ENCODE peak calls at places on chromosomes 11 and 22, in five cellular contexts. One of them, this sample, is unnamed.

GRCh38 chr22:31874821-31875220 is 69.5 kb upstream of the YWHAH start:
- DNase-seq in upper lobe of right lung: no peak
- DNase-seq in AG08396: no peak
- DNase-seq in stimulated activated CD8-positive, alpha-beta memory T cell treated with anti-CD3 and anti-CD28 coated beads, Interleukin-2, amount 100 ng/mL, for 48 hours: no peak
- DNase-seq in stimulated activated CD4-positive, alpha-beta T cell treated with anti-CD3 and anti-CD28 coated beads, Interleukin-4, amount 100 ng/mL, for 48 hours: no peak
- DNase-seq in this sample: no peak

GRCh38 chr11:114348200-114349191 is 51.8 kb downstream of the C11orf71 start:
- DNase-seq in stimulated activated CD8-positive, alpha-beta memory T cell treated with anti-CD3 and anti-CD28 coated beads, Interleukin-2, amount 100 ng/mL, for 48 hours: no peak
- DNase-seq in stimulated activated CD4-positive, alpha-beta T cell treated with anti-CD3 and anti-CD28 coated beads, Interleukin-4, amount 100 ng/mL, for 48 hours: peak
- DNase-seq in upper lobe of right lung: no peak
- DNase-seq in AG08396: peak
- DNase-seq in this sample: no peak

GRCh38 chr22:38429460-38430128 is 25.4 kb downstream of the KCNJ4 start:
- DNase-seq in upper lobe of right lung: no peak
- DNase-seq in stimulated activated CD8-positive, alpha-beta memory T cell treated with anti-CD3 and anti-CD28 coated beads, Interleukin-2, amount 100 ng/mL, for 48 hours: no peak
- DNase-seq in stimulated activated CD4-positive, alpha-beta T cell treated with anti-CD3 and anti-CD28 coated beads, Interleukin-4, amount 100 ng/mL, for 48 hours: no peak
- DNase-seq in AG08396: no peak
- DNase-seq in this sample: no peak

GRCh38 chr11:69000831-69001245 is 12.2 kb downstream of the MRGPRF start:
- DNase-seq in upper lobe of right lung: no peak
- DNase-seq in stimulated activated CD4-positive, alpha-beta T cell treated with anti-CD3 and anti-CD28 coated beads, Interleukin-4, amount 100 ng/mL, for 48 hours: no peak
- DNase-seq in AG08396: peak
- DNase-seq in stimulated activated CD8-positive, alpha-beta memory T cell treated with anti-CD3 and anti-CD28 coated beads, Interleukin-2, amount 100 ng/mL, for 48 hours: no peak
- DNase-seq in this sample: no peak

GRCh38 chr11:77345621-77346020 is 44.1 kb upstream of the GDPD4 start:
- DNase-seq in upper lobe of right lung: no peak
- DNase-seq in stimulated activated CD4-positive, alpha-beta T cell treated with anti-CD3 and anti-CD28 coated beads, Interleukin-4, amount 100 ng/mL, for 48 hours: no peak
- DNase-seq in AG08396: peak
- DNase-seq in stimulated activated CD8-positive, alpha-beta memory T cell treated with anti-CD3 and anti-CD28 coated beads, Interleukin-2, amount 100 ng/mL, for 48 hours: no peak
- DNase-seq in this sample: no peak

GRCh38 chr11:76166314-76166713 is 40.0 kb downstream of the WNT11 start:
- DNase-seq in stimulated activated CD8-positive, alpha-beta memory T cell treated with anti-CD3 and anti-CD28 coated beads, Interleukin-2, amount 100 ng/mL, for 48 hours: peak
- DNase-seq in AG08396: no peak
- DNase-seq in upper lobe of right lung: no peak
- DNase-seq in stimulated activated CD4-positive, alpha-beta T cell treated with anti-CD3 and anti-CD28 coated beads, Interleukin-4, amount 100 ng/mL, for 48 hours: peak
- DNase-seq in this sample: no peak

GRCh38 chr11:72061739-72062396 is 18.5 kb downstream of the NUMA1 start:
- DNase-seq in stimulated activated CD8-positive, alpha-beta memory T cell treated with anti-CD3 and anti-CD28 coated beads, Interleukin-2, amount 100 ng/mL, for 48 hours: no peak
- DNase-seq in stimulated activated CD4-positive, alpha-beta T cell treated with anti-CD3 and anti-CD28 coated beads, Interleukin-4, amount 100 ng/mL, for 48 hours: no peak
- DNase-seq in AG08396: no peak
- DNase-seq in upper lobe of right lung: no peak
- DNase-seq in this sample: no peak

GRCh38 chr22:43110444-43110926 is at the start of gene BIK:
- DNase-seq in stimulated activated CD8-positive, alpha-beta memory T cell treated with anti-CD3 and anti-CD28 coated beads, Interleukin-2, amount 100 ng/mL, for 48 hours: no peak
- DNase-seq in AG08396: peak
- DNase-seq in upper lobe of right lung: peak
- DNase-seq in stimulated activated CD4-positive, alpha-beta T cell treated with anti-CD3 and anti-CD28 coated beads, Interleukin-4, amount 100 ng/mL, for 48 hours: no peak
- DNase-seq in this sample: peak

GRCh38 chr11:1728281-1728680 is 22.1 kb downstream of the IFITM10 start:
- DNase-seq in AG08396: no peak
- DNase-seq in stimulated activated CD4-positive, alpha-beta T cell treated with anti-CD3 and anti-CD28 coated beads, Interleukin-4, amount 100 ng/mL, for 48 hours: no peak
- DNase-seq in stimulated activated CD8-positive, alpha-beta memory T cell treated with anti-CD3 and anti-CD28 coated beads, Interleukin-2, amount 100 ng/mL, for 48 hours: no peak
- DNase-seq in upper lobe of right lung: no peak
- DNase-seq in this sample: no peak

GRCh38 chr11:124233376-124233775 is 7.5 kb upstream of the OR8G1 start:
- DNase-seq in stimulated activated CD4-positive, alpha-beta T cell treated with anti-CD3 and anti-CD28 coated beads, Interleukin-4, amount 100 ng/mL, for 48 hours: no peak
- DNase-seq in stimulated activated CD8-positive, alpha-beta memory T cell treated with anti-CD3 and anti-CD28 coated beads, Interleukin-2, amount 100 ng/mL, for 48 hours: no peak
- DNase-seq in upper lobe of right lung: no peak
- DNase-seq in AG08396: no peak
- DNase-seq in this sample: no peak

GRCh38 chr11:9688716-9689511 is 25.0 kb downstream of the SWAP70 start:
- DNase-seq in stimulated activated CD8-positive, alpha-beta memory T cell treated with anti-CD3 and anti-CD28 coated beads, Interleukin-2, amount 100 ng/mL, for 48 hours: no peak
- DNase-seq in upper lobe of right lung: no peak
- DNase-seq in stimulated activated CD4-positive, alpha-beta T cell treated with anti-CD3 and anti-CD28 coated beads, Interleukin-4, amount 100 ng/mL, for 48 hours: no peak
- DNase-seq in AG08396: peak
- DNase-seq in this sample: no peak

GRCh38 chr22:35205141-35205775 is 52.0 kb upstream of the HMGXB4 start:
- DNase-seq in AG08396: no peak
- DNase-seq in stimulated activated CD4-positive, alpha-beta T cell treated with anti-CD3 and anti-CD28 coated beads, Interleukin-4, amount 100 ng/mL, for 48 hours: no peak
- DNase-seq in stimulated activated CD8-positive, alpha-beta memory T cell treated with anti-CD3 and anti-CD28 coated beads, Interleukin-2, amount 100 ng/mL, for 48 hours: no peak
- DNase-seq in upper lobe of right lung: no peak
- DNase-seq in this sample: no peak

GRCh38 chr11:29135504-29135903 is 881.3 kb downstream of the KCNA4 start:
- DNase-seq in upper lobe of right lung: no peak
- DNase-seq in stimulated activated CD8-positive, alpha-beta memory T cell treated with anti-CD3 and anti-CD28 coated beads, Interleukin-2, amount 100 ng/mL, for 48 hours: no peak
- DNase-seq in AG08396: peak
- DNase-seq in stimulated activated CD4-positive, alpha-beta T cell treated with anti-CD3 and anti-CD28 coated beads, Interleukin-4, amount 100 ng/mL, for 48 hours: no peak
- DNase-seq in this sample: no peak

GRCh38 chr11:877565-877964 is 33.0 kb downstream of the CHID1 start:
- DNase-seq in AG08396: no peak
- DNase-seq in upper lobe of right lung: no peak
- DNase-seq in stimulated activated CD4-positive, alpha-beta T cell treated with anti-CD3 and anti-CD28 coated beads, Interleukin-4, amount 100 ng/mL, for 48 hours: peak
- DNase-seq in stimulated activated CD8-positive, alpha-beta memory T cell treated with anti-CD3 and anti-CD28 coated beads, Interleukin-2, amount 100 ng/mL, for 48 hours: peak
- DNase-seq in this sample: no peak

GRCh38 chr22:28246392-28246791 is 327.3 kb upstream of the PITPNB start:
- DNase-seq in stimulated activated CD4-positive, alpha-beta T cell treated with anti-CD3 and anti-CD28 coated beads, Interleukin-4, amount 100 ng/mL, for 48 hours: no peak
- DNase-seq in AG08396: peak
- DNase-seq in stimulated activated CD8-positive, alpha-beta memory T cell treated with anti-CD3 and anti-CD28 coated beads, Interleukin-2, amount 100 ng/mL, for 48 hours: no peak
- DNase-seq in upper lobe of right lung: no peak
- DNase-seq in this sample: no peak

GRCh38 chr22:46748948-46749681 is 11.1 kb upstream of the CERK start:
- DNase-seq in AG08396: peak
- DNase-seq in stimulated activated CD4-positive, alpha-beta T cell treated with anti-CD3 and anti-CD28 coated beads, Interleukin-4, amount 100 ng/mL, for 48 hours: no peak
- DNase-seq in stimulated activated CD8-positive, alpha-beta memory T cell treated with anti-CD3 and anti-CD28 coated beads, Interleukin-2, amount 100 ng/mL, for 48 hours: no peak
- DNase-seq in upper lobe of right lung: peak
- DNase-seq in this sample: no peak

GRCh38 chr22:45192701-45193187 is 29.0 kb downstream of the NUP50 start:
- DNase-seq in AG08396: no peak
- DNase-seq in stimulated activated CD4-positive, alpha-beta T cell treated with anti-CD3 and anti-CD28 coated beads, Interleukin-4, amount 100 ng/mL, for 48 hours: no peak
- DNase-seq in stimulated activated CD8-positive, alpha-beta memory T cell treated with anti-CD3 and anti-CD28 coated beads, Interleukin-2, amount 100 ng/mL, for 48 hours: no peak
- DNase-seq in upper lobe of right lung: no peak
- DNase-seq in this sample: peak

GRCh38 chr22:46046299-46046685 is 69.3 kb upstream of the WNT7B start:
- DNase-seq in stimulated activated CD8-positive, alpha-beta memory T cell treated with anti-CD3 and anti-CD28 coated beads, Interleukin-2, amount 100 ng/mL, for 48 hours: no peak
- DNase-seq in AG08396: no peak
- DNase-seq in upper lobe of right lung: no peak
- DNase-seq in stimulated activated CD4-positive, alpha-beta T cell treated with anti-CD3 and anti-CD28 coated beads, Interleukin-4, amount 100 ng/mL, for 48 hours: no peak
- DNase-seq in this sample: no peak

GRCh38 chr11:33525789-33526188 is 174.8 kb downstream of the C11orf91 start:
- DNase-seq in upper lobe of right lung: no peak
- DNase-seq in AG08396: no peak
- DNase-seq in stimulated activated CD4-positive, alpha-beta T cell treated with anti-CD3 and anti-CD28 coated beads, Interleukin-4, amount 100 ng/mL, for 48 hours: no peak
- DNase-seq in stimulated activated CD8-positive, alpha-beta memory T cell treated with anti-CD3 and anti-CD28 coated beads, Interleukin-2, amount 100 ng/mL, for 48 hours: no peak
- DNase-seq in this sample: no peak

GRCh38 chr22:32245042-32245441 is 10.1 kb downstream of the SLC5A4 start:
- DNase-seq in stimulated activated CD8-positive, alpha-beta memory T cell treated with anti-CD3 and anti-CD28 coated beads, Interleukin-2, amount 100 ng/mL, for 48 hours: no peak
- DNase-seq in upper lobe of right lung: no peak
- DNase-seq in stimulated activated CD4-positive, alpha-beta T cell treated with anti-CD3 and anti-CD28 coated beads, Interleukin-4, amount 100 ng/mL, for 48 hours: no peak
- DNase-seq in AG08396: no peak
- DNase-seq in this sample: no peak

GRCh38 chr22:28174509-28174908 is 255.5 kb upstream of the PITPNB start:
- DNase-seq in stimulated activated CD8-positive, alpha-beta memory T cell treated with anti-CD3 and anti-CD28 coated beads, Interleukin-2, amount 100 ng/mL, for 48 hours: no peak
- DNase-seq in stimulated activated CD4-positive, alpha-beta T cell treated with anti-CD3 and anti-CD28 coated beads, Interleukin-4, amount 100 ng/mL, for 48 hours: no peak
- DNase-seq in AG08396: no peak
- DNase-seq in upper lobe of right lung: no peak
- DNase-seq in this sample: no peak

GRCh38 chr11:70105369-70105754 is 27.2 kb downstream of the ANO1 start:
- DNase-seq in upper lobe of right lung: no peak
- DNase-seq in stimulated activated CD4-positive, alpha-beta T cell treated with anti-CD3 and anti-CD28 coated beads, Interleukin-4, amount 100 ng/mL, for 48 hours: no peak
- DNase-seq in stimulated activated CD8-positive, alpha-beta memory T cell treated with anti-CD3 and anti-CD28 coated beads, Interleukin-2, amount 100 ng/mL, for 48 hours: no peak
- DNase-seq in AG08396: no peak
- DNase-seq in this sample: peak

GRCh38 chr11:786235-787083 is 3.4 kb downstream of the CEND1 start:
- DNase-seq in stimulated activated CD8-positive, alpha-beta memory T cell treated with anti-CD3 and anti-CD28 coated beads, Interleukin-2, amount 100 ng/mL, for 48 hours: no peak
- DNase-seq in upper lobe of right lung: no peak
- DNase-seq in AG08396: no peak
- DNase-seq in stimulated activated CD4-positive, alpha-beta T cell treated with anti-CD3 and anti-CD28 coated beads, Interleukin-4, amount 100 ng/mL, for 48 hours: no peak
- DNase-seq in this sample: no peak

GRCh38 chr11:70059971-70060370 is 18.1 kb upstream of the ANO1 start:
- DNase-seq in AG08396: no peak
- DNase-seq in stimulated activated CD8-positive, alpha-beta memory T cell treated with anti-CD3 and anti-CD28 coated beads, Interleukin-2, amount 100 ng/mL, for 48 hours: no peak
- DNase-seq in stimulated activated CD4-positive, alpha-beta T cell treated with anti-CD3 and anti-CD28 coated beads, Interleukin-4, amount 100 ng/mL, for 48 hours: no peak
- DNase-seq in upper lobe of right lung: no peak
- DNase-seq in this sample: no peak